ENCODE peak calls at places on chromosomes 1 and 21, in nine cellular contexts. B is SK-N-SH, R is endothelial cell of umbilical vein, Z is A549, G is K562, D is GM12878, L is HCT116, X is HepG2, P is H1. K is an unnamed sample.

GRCh38 chr1:218324226-218324580 is 20.9 kb upstream of the TGFB2 start:
- DNase-seq in B (peak), R (no peak), Z (no peak), G (no peak), D (no peak), L (no peak), X (no peak), P (no peak), K (no peak)

GRCh38 chr1:98661544-98662353 is at the start of gene SNX7:
- DNase-seq in B (peak), R (peak), Z (peak), G (peak), D (no peak), L (peak), X (peak), P (peak), K (peak)

GRCh38 chr1:44061857-44062256 is 30.6 kb upstream of the SLC6A9 start:
- DNase-seq in B (no peak), R (no peak), Z (no peak), G (no peak), D (no peak), L (no peak), X (no peak), P (no peak), K (no peak)

GRCh38 chr1:246592695-246593094 is 26.4 kb downstream of the CNST start:
- DNase-seq in B (no peak), R (no peak), Z (no peak), G (no peak), D (no peak), L (no peak), X (no peak), P (no peak), K (no peak)

GRCh38 chr1:109466440-109467300 is at the start of gene SYPL2:
- DNase-seq in B (peak), R (no peak), Z (peak), G (peak), D (no peak), L (no peak), X (no peak), P (peak), K (no peak)

GRCh38 chr1:1302951-1303509 is 4.7 kb downstream of the ACAP3 start:
- DNase-seq in B (no peak), R (no peak), Z (no peak), G (no peak), D (no peak), L (no peak), X (no peak), P (no peak), K (no peak)

GRCh38 chr1:229853751-229854150 is 213.3 kb upstream of the GALNT2 start:
- DNase-seq in B (no peak), R (no peak), Z (no peak), G (no peak), D (no peak), L (no peak), X (no peak), P (no peak), K (no peak)

GRCh38 chr1:42385283-42385682 is 4.7 kb downstream of the RIMKLA start:
- DNase-seq in B (no peak), R (no peak), Z (peak), G (no peak), D (no peak), L (no peak), X (no peak), P (no peak), K (peak)

GRCh38 chr21:34554227-34554626 is 42.2 kb upstream of the KCNE1 start:
- DNase-seq in B (no peak), R (no peak), Z (no peak), G (no peak), D (no peak), L (no peak), X (no peak), P (no peak), K (no peak)

GRCh38 chr1:30525631-30525979 is 197.8 kb downstream of the MATN1 start:
- DNase-seq in B (no peak), R (no peak), Z (no peak), G (no peak), D (no peak), L (no peak), X (no peak), P (peak), K (no peak)

GRCh38 chr1:32828341-32828740 is 10.9 kb downstream of the S100PBP start:
- DNase-seq in B (peak), R (peak), Z (peak), G (no peak), D (no peak), L (no peak), X (peak), P (no peak), K (peak)

GRCh38 chr1:79040424-79041089 is 34.0 kb upstream of the ADGRL4 start:
- DNase-seq in B (peak), R (peak), Z (no peak), G (no peak), D (peak), L (no peak), X (no peak), P (no peak), K (no peak)

GRCh38 chr1:243507001-243507671 is 251.3 kb downstream of the SDCCAG8 start:
- DNase-seq in B (no peak), R (no peak), Z (no peak), G (no peak), D (no peak), L (no peak), X (no peak), P (no peak), K (peak)

GRCh38 chr1:28855046-28855445 is 43.1 kb downstream of the OPRD1 start:
- DNase-seq in B (no peak), R (no peak), Z (no peak), G (no peak), D (no peak), L (no peak), X (no peak), P (no peak), K (no peak)

GRCh38 chr1:2085080-2085479 is 34.9 kb downstream of the PRKCZ start:
- DNase-seq in B (no peak), R (no peak), Z (no peak), G (no peak), D (no peak), L (no peak), X (no peak), P (no peak), K (no peak)

GRCh38 chr1:38013027-38013588 is 574 bp downstream of the UTP11 start:
- DNase-seq in B (no peak), R (no peak), Z (no peak), G (peak), D (no peak), L (no peak), X (peak), P (no peak), K (peak)

GRCh38 chr1:54120018-54120697 is 32.6 kb downstream of the CDCP2 start:
- DNase-seq in B (no peak), R (no peak), Z (no peak), G (no peak), D (no peak), L (no peak), X (no peak), P (no peak), K (no peak)

GRCh38 chr1:159991513-159991912 is 37.5 kb upstream of the SLAMF9 start:
- DNase-seq in B (no peak), R (no peak), Z (peak), G (no peak), D (no peak), L (no peak), X (peak), P (peak), K (peak)

GRCh38 chr1:92262516-92262915 is 36.3 kb downstream of the GLMN start:
- DNase-seq in B (no peak), R (no peak), Z (no peak), G (no peak), D (no peak), L (no peak), X (no peak), P (no peak), K (no peak)

GRCh38 chr1:74356493-74356892 is 121.3 kb downstream of the TNNI3K start:
- DNase-seq in B (no peak), R (no peak), Z (peak), G (no peak), D (no peak), L (no peak), X (peak), P (no peak), K (no peak)

GRCh38 chr1:221961532-221962292 is 219.8 kb upstream of the DUSP10 start:
- DNase-seq in B (no peak), R (no peak), Z (peak), G (peak), D (peak), L (peak), X (peak), P (no peak), K (peak)

GRCh38 chr1:64969305-64970066 is 3.1 kb upstream of the JAK1 start:
- DNase-seq in B (no peak), R (no peak), Z (no peak), G (no peak), D (no peak), L (no peak), X (peak), P (no peak), K (peak)

GRCh38 chr1:60903591-60903990 is 178.8 kb upstream of the NFIA start:
- DNase-seq in B (peak), R (no peak), Z (no peak), G (no peak), D (no peak), L (no peak), X (no peak), P (no peak), K (no peak)

GRCh38 chr1:243471026-243471685 is 215.3 kb downstream of the SDCCAG8 start:
- DNase-seq in B (no peak), R (no peak), Z (no peak), G (no peak), D (no peak), L (no peak), X (no peak), P (no peak), K (peak)

GRCh38 chr1:145858238-145858936 is 494 bp downstream of the PIAS3 start:
- DNase-seq in B (peak), R (no peak), Z (peak), G (peak), D (no peak), L (no peak), X (no peak), P (peak), K (peak)

GRCh38 chr21:45377325-45377709 is 27.6 kb upstream of the COL18A1 start:
- DNase-seq in B (no peak), R (no peak), Z (no peak), G (no peak), D (no peak), L (no peak), X (no peak), P (no peak), K (no peak)

GRCh38 chr1:225999912-226000337 is 782 bp upstream of the SDE2 start:
- DNase-seq in B (no peak), R (peak), Z (no peak), G (peak), D (peak), L (no peak), X (peak), P (no peak), K (no peak)

GRCh38 chr1:165544996-165545395 is 1.2 kb downstream of the LRRC52 start:
- DNase-seq in B (no peak), R (no peak), Z (no peak), G (no peak), D (no peak), L (no peak), X (no peak), P (no peak), K (no peak)

GRCh38 chr21:35075546-35075945 is 26.4 kb upstream of the RUNX1 start:
- DNase-seq in B (no peak), R (peak), Z (peak), G (no peak), D (no peak), L (no peak), X (no peak), P (no peak), K (no peak)

GRCh38 chr1:63663873-63664272 is 70.7 kb downstream of the PGM1 start:
- DNase-seq in B (no peak), R (no peak), Z (peak), G (no peak), D (no peak), L (no peak), X (no peak), P (no peak), K (no peak)

GRCh38 chr1:186330758-186331157 is 44.3 kb downstream of the TPR start:
- DNase-seq in B (no peak), R (no peak), Z (peak), G (peak), D (no peak), L (peak), X (peak), P (no peak), K (peak)

GRCh38 chr1:12595839-12596821 is 21.9 kb downstream of the DHRS3 start:
- DNase-seq in B (peak), R (peak), Z (peak), G (no peak), D (no peak), L (no peak), X (no peak), P (peak), K (peak)

GRCh38 chr1:82284213-82284612 is 483.5 kb downstream of the ADGRL2 start:
- DNase-seq in B (no peak), R (no peak), Z (no peak), G (no peak), D (no peak), L (no peak), X (no peak), P (no peak), K (no peak)

GRCh38 chr1:78351551-78352216 is 139.1 kb upstream of the PTGFR start:
- DNase-seq in B (peak), R (no peak), Z (no peak), G (no peak), D (no peak), L (no peak), X (no peak), P (no peak), K (no peak)

GRCh38 chr21:22297575-22297974 is 1299.4 kb downstream of the NCAM2 start:
- DNase-seq in B (no peak), R (no peak), Z (no peak), G (no peak), D (no peak), L (no peak), X (no peak), P (no peak), K (no peak)

DNA sequence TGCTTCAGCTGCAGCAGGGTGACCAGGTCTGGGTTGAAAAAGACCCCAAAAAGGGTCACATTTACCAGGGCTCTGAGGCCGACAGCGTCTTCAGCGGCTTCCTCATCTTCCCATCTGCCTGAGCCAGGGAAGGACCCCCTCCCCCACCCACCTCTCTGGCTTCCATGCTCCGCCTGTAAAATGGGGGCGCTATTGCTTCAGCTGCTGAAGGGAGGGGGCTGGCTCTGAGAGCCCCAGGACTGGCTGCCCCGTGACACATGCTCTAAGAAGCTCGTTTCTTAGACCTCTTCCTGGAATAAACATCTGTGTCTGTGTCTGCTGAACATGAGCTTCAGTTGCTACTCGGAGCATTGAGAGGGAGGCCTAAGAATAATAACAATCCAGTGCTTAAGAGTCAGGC is 2.9 kb downstream of the C1QA start:
- DNase-seq in B (no peak), R (peak), Z (peak), G (peak), D (no peak), L (no peak), X (no peak), P (peak), K (peak)
- H3K4me3 ChIP-seq in B (no peak), R (no peak), Z (no peak), G (no peak), D (no peak), L (no peak), X (no peak), P (no peak), K (no peak)

GRCh38 chr1:26418865-26419349 is 8.3 kb downstream of the LIN28A start:
- DNase-seq in B (no peak), R (no peak), Z (no peak), G (no peak), D (no peak), L (no peak), X (no peak), P (peak), K (no peak)

GRCh38 chr1:26412180-26412840 is 1.7 kb downstream of the LIN28A start:
- DNase-seq in B (no peak), R (no peak), Z (peak), G (peak), D (no peak), L (no peak), X (no peak), P (peak), K (no peak)

GRCh38 chr1:26413031-26413430 is 2.4 kb downstream of the LIN28A start:
- DNase-seq in B (no peak), R (no peak), Z (no peak), G (no peak), D (no peak), L (no peak), X (no peak), P (no peak), K (no peak)

GRCh38 chr1:26419494-26419893 is 8.9 kb downstream of the LIN28A start:
- DNase-seq in B (no peak), R (no peak), Z (no peak), G (no peak), D (no peak), L (no peak), X (no peak), P (no peak), K (no peak)

GRCh38 chr1:26417111-26417510 is 6.5 kb downstream of the LIN28A start:
- DNase-seq in B (peak), R (peak), Z (peak), G (peak), D (no peak), L (peak), X (peak), P (peak), K (peak)
- TF ChIP-seq MAX in B (no peak), R (no peak), Z (no peak), G (no peak), D (no peak), L (no peak), X (no peak), P (no peak), K (no peak)

GRCh38 chr1:56550132-56550531 is 29.2 kb downstream of the PLPP3 start:
- DNase-seq in B (no peak), R (peak), Z (no peak), G (no peak), D (no peak), L (no peak), X (no peak), P (peak), K (no peak)
- H3K4me3 ChIP-seq in B (no peak), R (no peak), Z (no peak), G (no peak), D (no peak), L (no peak), X (no peak), P (peak), K (no peak)

DNA sequence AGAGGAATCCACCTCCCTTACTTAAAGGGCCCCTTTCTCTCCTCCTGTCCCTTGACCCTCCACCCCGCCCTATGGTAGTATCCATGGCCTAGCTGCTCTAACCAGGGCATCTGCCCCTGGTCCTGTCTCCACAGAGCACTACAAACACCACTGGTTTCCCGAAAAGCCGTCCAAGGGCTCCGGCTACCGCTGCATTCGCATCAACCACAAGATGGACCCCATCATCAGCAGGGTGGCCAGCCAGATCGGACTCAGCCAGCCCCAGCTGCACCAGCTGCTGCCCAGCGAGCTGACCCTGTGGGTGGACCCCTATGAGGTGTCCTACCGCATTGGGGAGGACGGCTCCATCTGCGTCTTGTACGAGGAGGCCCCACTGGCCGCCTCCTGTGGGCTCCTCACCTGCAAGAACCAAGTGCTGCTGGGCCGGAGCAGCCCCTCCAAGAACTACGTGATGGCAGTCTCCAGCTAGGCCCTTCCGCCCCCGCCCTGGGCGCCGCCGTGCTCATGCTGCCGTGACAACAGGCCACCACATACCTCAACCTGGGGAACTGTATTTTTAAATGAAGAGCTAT is 1.7 kb downstream of the BTG2 start:
- DNase-seq in B (no peak), R (peak), Z (no peak), G (no peak), D (no peak), L (no peak), X (no peak), P (peak), K (no peak)
- TF ChIP-seq MAX in B (no peak), R (no peak), Z (no peak), G (no peak), D (no peak), L (no peak), X (no peak), P (no peak), K (no peak)

K was measured in NB4.